ENCODE peak calls at places on chromosomes 7 and 10, in five cellular contexts. V is astrocyte of the spinal cord, D is NCI-H1105 treated with DMSO at 0.1 percent for 48 hours, C is foreskin fibroblast, B is OCI-LY7. P is an unnamed sample.

GRCh38 chr10:90920986-90921643 is at the start of gene ANKRD1:
- DNase-seq in C (peak; percentile 92), B (no peak), D (no peak), V (peak; percentile 83), P (peak; percentile 50)

GRCh38 chr10:120479506-120479905 is 22.5 kb downstream of the PLPP4 start:
- DNase-seq in C (no peak), V (no peak), D (no peak), B (no peak), P (no peak)

GRCh38 chr10:133115453-133115842 is 27.7 kb downstream of the ADGRA1 start:
- DNase-seq in D (no peak), B (no peak), C (no peak), V (no peak), P (no peak)

GRCh38 chr7:114659409-114659808 is 244.8 kb downstream of the FOXP2 start:
- DNase-seq in C (no peak), D (no peak), B (no peak), V (no peak), P (no peak)

GRCh38 chr7:30559566-30559965 is 35.1 kb upstream of the GARS1 start:
- DNase-seq in V (peak; percentile 8), D (no peak), B (no peak), C (peak; percentile 67), P (no peak)

GRCh38 chr10:22606164-22606614 is 108.2 kb downstream of the PIP4K2A start:
- DNase-seq in C (no peak), V (peak; percentile 45), D (no peak), B (peak; percentile 86), P (no peak)

GRCh38 chr7:66211429-66211828 is 6.3 kb downstream of the TPST1 start:
- DNase-seq in C (peak; percentile 80), D (no peak), B (no peak), V (no peak), P (no peak)

GRCh38 chr7:134483296-134483695 is 24.4 kb upstream of the AKR1B1 start:
- DNase-seq in D (no peak), B (no peak), V (no peak), C (no peak), P (no peak)

GRCh38 chr7:105707967-105708580 is 126.8 kb upstream of the EFCAB10 start:
- DNase-seq in C (peak; percentile 34), D (no peak), V (no peak), B (no peak), P (no peak)

GRCh38 chr7:29843106-29843505 is 36.8 kb downstream of the WIPF3 start:
- DNase-seq in C (no peak), B (no peak), V (no peak), D (peak; percentile 95), P (no peak)

GRCh38 chr10:73871915-73872710 is 2.2 kb downstream of the CAMK2G start:
- DNase-seq in V (no peak), C (peak; percentile 71), D (no peak), B (no peak), P (no peak)

GRCh38 chr10:14751576-14752330 is 22.9 kb downstream of the FAM107B start:
- DNase-seq in C (peak; percentile 61), B (peak; percentile 89), D (no peak), V (peak; percentile 33), P (peak; percentile 6)

GRCh38 chr10:60385399-60385738 is 4.3 kb downstream of the ANK3 start:
- DNase-seq in D (no peak), V (no peak), B (no peak), C (peak; percentile 15), P (no peak)

GRCh38 chr7:67662804-67663203 is 666.2 kb downstream of the TYW1 start:
- DNase-seq in C (no peak), V (no peak), B (no peak), D (no peak), P (no peak)

GRCh38 chr7:116963234-116963633 is 9.9 kb downstream of the ST7 start:
- DNase-seq in V (no peak), B (no peak), D (no peak), C (no peak), P (no peak)

GRCh38 chr7:50826371-50827172 is 43.9 kb upstream of the GRB10 start:
- DNase-seq in C (peak; percentile 93), D (no peak), B (no peak), V (peak; percentile 90), P (peak; percentile 47)

GRCh38 chr7:19122018-19122588 is 4.7 kb upstream of the TWIST1 start:
- DNase-seq in C (peak; percentile 81), D (peak; percentile 36), B (peak; percentile 1), V (peak; percentile 76), P (peak; percentile 23)

GRCh38 chr10:93947524-93947923 is 46.2 kb upstream of the PLCE1 start:
- DNase-seq in D (no peak), V (peak; percentile 27), B (no peak), C (no peak), P (no peak)

GRCh38 chr10:77455538-77455937 is 182.1 kb downstream of the KCNMA1 start:
- DNase-seq in V (no peak), C (peak; percentile 52), D (no peak), B (no peak), P (no peak)

GRCh38 chr10:61835069-61835908 is 66.2 kb upstream of the ARID5B start:
- DNase-seq in V (peak; percentile 84), D (peak; percentile 12), C (peak; percentile 81), B (peak; percentile 44), P (peak; percentile 53)

GRCh38 chr10:121104476-121105111 is 253.4 kb downstream of the WDR11 start:
- DNase-seq in V (no peak), B (no peak), D (no peak), C (no peak), P (no peak)

GRCh38 chr10:100978121-100978895 is 9.0 kb downstream of the MRPL43 start:
- DNase-seq in B (no peak), V (no peak), C (no peak), D (no peak), P (no peak)

GRCh38 chr7:97731736-97732370 is at the start of gene TAC1:
- DNase-seq in D (no peak), C (peak; percentile 31), V (no peak), B (no peak), P (no peak)

GRCh38 chr7:2417981-2418481 is 14.6 kb downstream of the CHST12 start:
- DNase-seq in D (no peak), C (peak; percentile 83), B (no peak), V (no peak), P (peak; percentile 34)

GRCh38 chr7:6589829-6590644 is at the start of gene INTS15:
- DNase-seq in D (peak; percentile 78), V (peak; percentile 69), B (peak; percentile 88), C (peak; percentile 94), P (peak; percentile 24)

GRCh38 chr7:154650275-154650674 is 352.6 kb downstream of the PAXIP1 start:
- DNase-seq in D (no peak), V (no peak), C (no peak), B (no peak), P (no peak)